ENCODE peak calls at places on chromosomes 16 and 17, in seven cellular contexts. I is endothelial cell of umbilical vein, C is Peyer's patch, Q is tibial artery, P is cardiac muscle cell, Y is left lung, X is GM23248. F is an unnamed sample.

GRCh38 chr17:9647014-9647413 is 1.7 kb downstream of the USP43 start:
- DNase-seq in I (no peak), C (no peak), Q (no peak), P (no peak), Y (no peak), X (no peak), F (no peak)

GRCh38 chr16:57039148-57039812 is 49.9 kb downstream of the NLRC5 start:
- DNase-seq in I (peak; percentile 23), C (no peak), Q (no peak), P (peak; percentile 93), Y (no peak), X (peak; percentile 58), F (peak; percentile 50)

GRCh38 chr17:17693253-17693954 is 12.1 kb downstream of the RAI1 start:
- DNase-seq in I (peak; percentile 81), C (peak; percentile 64), Q (peak; percentile 86), P (peak; percentile 56), Y (peak; percentile 88), X (peak; percentile 37), F (no peak)

GRCh38 chr16:19884611-19885455 is at the start of gene GPRC5B:
- DNase-seq in I (peak; percentile 53), C (peak; percentile 68), Q (no peak), P (peak; percentile 58), Y (peak; percentile 76), X (peak; percentile 54), F (peak; percentile 26)

GRCh38 chr17:66964930-66965800 is 658 bp downstream of the CACNG4 start:
- DNase-seq in I (no peak), C (no peak), Q (no peak), P (peak; percentile 19), Y (peak; percentile 70), X (no peak), F (no peak)

GRCh38 chr17:46964315-46965265 is 14.5 kb downstream of the RPRML start:
- DNase-seq in I (no peak), C (no peak), Q (no peak), P (peak; percentile 54), Y (no peak), X (peak; percentile 30), F (no peak)

GRCh38 chr17:68035131-68035522 is 408 bp upstream of the KPNA2 start:
- DNase-seq in I (no peak), C (peak; percentile 96), Q (peak; percentile 96), P (no peak), Y (peak; percentile 98), X (peak; percentile 97), F (no peak)

GRCh38 chr17:30477758-30478115 is 529 bp downstream of the GOSR1 start:
- DNase-seq in I (no peak), C (no peak), Q (no peak), P (peak; percentile 27), Y (no peak), X (peak; percentile 73), F (no peak)

GRCh38 chr16:53509906-53510703 is 7.1 kb upstream of the AKTIP start:
- DNase-seq in I (peak; percentile 85), C (peak; percentile 65), Q (peak; percentile 80), P (peak; percentile 82), Y (peak; percentile 86), X (peak; percentile 79), F (peak; percentile 43)

GRCh38 chr16:8372141-8372540 is 218.2 kb downstream of the TMEM114 start:
- DNase-seq in I (no peak), C (no peak), Q (no peak), P (no peak), Y (no peak), X (no peak), F (no peak)

DNA sequence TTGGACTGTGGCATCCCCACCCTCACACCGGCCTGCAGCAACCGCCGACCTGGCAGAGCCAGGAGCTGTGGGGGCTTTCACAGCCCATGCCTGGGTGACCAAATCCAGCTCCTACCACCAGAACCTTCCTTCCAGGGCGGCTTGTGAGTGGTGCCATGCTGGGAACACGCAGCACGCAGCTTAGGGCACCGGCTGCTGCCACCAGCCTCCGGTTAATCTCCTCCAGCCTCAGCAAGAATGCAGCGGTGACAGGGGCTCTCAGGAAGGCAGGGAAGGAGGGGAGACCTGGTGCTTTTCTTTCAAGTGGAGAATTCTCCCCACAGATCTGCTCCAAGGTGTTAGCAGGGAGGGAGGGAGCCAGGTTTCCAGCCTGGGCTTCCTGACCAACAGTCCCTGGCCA is 32.3 kb upstream of the ANKRD40CL start:
- DNase-seq in I (no peak), C (no peak), Q (no peak), P (no peak), Y (no peak), X (no peak), F (no peak)
- H3K27ac ChIP-seq in I (no peak overlapping the region), C (no peak overlapping the region), Q (no peak overlapping the region), P (peak overlapping the region; percentile 69), Y (no peak overlapping the region), X (no peak overlapping the region), F (no peak overlapping the region)

DNA sequence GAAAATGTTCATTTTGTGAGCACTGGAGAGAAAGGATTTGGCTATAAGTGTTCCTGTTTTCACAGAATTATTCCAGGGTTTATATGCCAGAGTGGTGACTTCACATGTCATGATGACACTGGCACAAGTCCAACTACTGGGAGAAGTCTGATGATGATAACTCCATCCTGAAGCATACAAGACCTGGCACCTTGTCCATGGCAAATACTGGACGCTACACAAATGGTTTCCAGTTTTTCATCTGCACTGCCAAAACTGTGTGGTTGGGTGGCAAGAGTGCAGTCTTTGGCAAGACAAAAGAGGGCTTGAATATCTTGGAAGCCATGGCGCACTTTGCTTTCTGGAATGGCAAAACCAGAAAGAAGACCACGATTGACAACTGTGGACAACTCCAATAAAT is 385.0 kb downstream of the CDH11 start:
- DNase-seq in I (no peak), C (no peak), Q (peak; percentile 64), P (no peak), Y (no peak), X (no peak), F (no peak)
- H3K4me3 ChIP-seq in I (no peak overlapping the region), C (no peak overlapping the region), Q (no peak overlapping the region), P (no peak overlapping the region), Y (no peak overlapping the region), X (no peak overlapping the region), F (no peak overlapping the region)

GRCh38 chr17:32460054-32460453 is 15.7 kb downstream of the PSMD11 start:
- DNase-seq in I (no peak), C (no peak), Q (no peak), P (no peak), Y (no peak), X (no peak), F (no peak)

GRCh38 chr17:32458367-32458766 is 14.1 kb downstream of the PSMD11 start:
- DNase-seq in I (no peak), C (no peak), Q (no peak), P (no peak), Y (no peak), X (no peak), F (no peak)

GRCh38 chr17:32463304-32463703 is 19.0 kb downstream of the PSMD11 start:
- DNase-seq in I (no peak), C (no peak), Q (no peak), P (no peak), Y (no peak), X (no peak), F (no peak)

GRCh38 chr17:32461498-32461852 is 17.2 kb downstream of the PSMD11 start:
- DNase-seq in I (no peak), C (no peak), Q (no peak), P (no peak), Y (no peak), X (no peak), F (no peak)

DNA sequence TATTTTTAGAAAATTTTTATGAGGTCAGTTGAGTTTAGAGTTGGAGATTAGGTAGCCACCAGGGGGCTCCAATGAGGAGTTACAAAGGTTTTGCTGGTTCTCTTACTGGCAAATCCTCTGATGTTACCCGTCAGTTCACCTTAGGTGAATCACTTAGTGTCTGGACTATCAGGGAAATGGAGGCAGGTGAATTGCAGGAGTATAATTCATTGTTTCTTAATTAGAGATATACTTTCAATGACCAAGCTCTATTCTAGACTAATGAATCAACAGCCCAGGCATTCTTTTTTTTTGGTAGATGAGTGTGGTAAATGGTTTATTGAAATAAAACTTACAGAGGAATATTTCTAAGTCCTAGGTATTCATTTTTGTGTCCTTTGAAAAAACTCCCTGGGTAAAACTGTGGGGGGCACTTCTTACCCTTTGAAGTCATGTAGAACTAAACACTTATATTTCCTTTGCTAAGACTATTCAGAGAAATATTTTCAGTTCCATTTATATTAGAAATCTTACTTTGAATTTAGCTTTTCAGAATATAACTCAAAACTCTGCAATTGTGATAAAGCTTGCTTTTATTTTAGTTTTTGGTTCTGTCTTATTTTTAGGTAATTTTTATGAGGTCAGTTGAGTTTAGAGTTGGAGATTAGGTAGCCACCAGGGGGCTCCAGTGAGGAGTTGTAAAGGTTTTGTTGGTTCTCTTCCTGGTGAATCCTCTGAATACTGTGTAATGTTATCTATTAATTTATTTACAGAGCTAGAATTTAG is 17.7 kb downstream of the PSMD11 start:
- DNase-seq in I (peak; percentile 69), C (no peak), Q (no peak), P (peak; percentile 64), Y (no peak), X (peak; percentile 80), F (peak; percentile 43)
- H3K36me3 ChIP-seq in I (peaks cover 22% of the 10 kb centered on the region), C (no peaks in the 10 kb centered on the region), Q (peaks cover 86% of the 10 kb centered on the region), P (peaks cover 32% of the 10 kb centered on the region), Y (peaks cover 92% of the 10 kb centered on the region), X (peaks cover 40% of the 10 kb centered on the region), F (peaks cover 60% of the 10 kb centered on the region)

GRCh38 chr17:38464723-38465419 is 36.6 kb downstream of the ARHGAP23 start:
- DNase-seq in I (peak; percentile 81), C (peak; percentile 70), Q (peak; percentile 97), P (peak; percentile 97), Y (peak; percentile 85), X (peak; percentile 98), F (no peak)

GRCh38 chr17:38464251-38464722 is 36.0 kb downstream of the ARHGAP23 start:
- DNase-seq in I (peak; percentile 42), C (no peak), Q (peak; percentile 96), P (no peak), Y (no peak), X (peak; percentile 80), F (no peak)

GRCh38 chr17:38467491-38467890 is 39.2 kb downstream of the ARHGAP23 start:
- DNase-seq in I (no peak), C (no peak), Q (no peak), P (no peak), Y (no peak), X (no peak), F (no peak)

GRCh38 chr17:38465420-38466345 is 37.4 kb downstream of the ARHGAP23 start:
- DNase-seq in I (no peak), C (no peak), Q (peak; percentile 96), P (peak; percentile 40), Y (no peak), X (peak; percentile 96), F (no peak)

DNA sequence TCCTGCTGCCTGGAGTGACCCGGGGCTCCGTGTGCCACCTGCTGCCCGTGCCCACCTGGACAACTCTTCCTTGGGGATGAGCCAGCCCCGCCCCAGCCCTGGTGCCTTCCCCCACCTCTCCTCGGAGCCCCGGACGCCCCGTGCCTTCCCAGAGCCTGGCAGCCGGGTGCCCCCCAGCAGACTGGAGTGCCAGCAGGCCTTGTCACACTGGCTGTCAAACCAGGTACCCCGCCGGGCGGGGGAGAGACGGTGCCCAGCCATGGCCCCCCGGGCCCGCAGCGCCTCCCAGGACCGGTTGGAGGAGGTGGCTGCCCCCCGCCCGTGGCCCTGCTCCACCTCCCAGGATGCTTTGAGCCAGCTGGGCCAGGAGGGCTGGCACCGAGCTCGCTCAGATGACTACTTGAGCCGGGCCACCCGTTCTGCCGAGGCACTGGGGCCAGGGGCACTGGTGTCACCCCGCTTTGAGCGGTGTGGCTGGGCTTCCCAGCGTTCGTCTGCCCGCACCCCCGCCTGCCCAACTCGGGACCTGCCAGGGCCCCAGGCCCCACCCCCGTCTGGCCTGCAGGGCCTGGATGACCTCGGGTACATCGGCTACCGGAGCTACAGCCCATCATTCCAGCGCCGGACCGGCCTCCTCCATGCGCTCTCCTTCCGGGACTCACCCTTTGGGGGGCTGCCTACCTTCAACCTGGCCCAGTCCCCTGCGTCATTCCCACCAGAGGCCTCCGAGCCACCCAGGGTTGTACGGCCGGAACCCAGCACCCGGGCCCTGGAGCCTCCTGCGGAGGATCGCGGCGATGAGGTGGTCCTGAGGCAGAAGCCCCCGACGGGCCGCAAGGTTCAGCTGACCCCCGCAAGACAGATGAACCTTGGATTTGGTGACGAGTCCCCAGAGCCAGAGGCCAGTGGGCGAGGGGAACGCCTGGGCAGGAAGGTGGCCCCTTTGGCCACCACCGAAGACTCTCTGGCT is 38.4 kb downstream of the ARHGAP23 start:
- DNase-seq in I (no peak), C (no peak), Q (peak; percentile 85), P (no peak), Y (no peak), X (peak; percentile 20), F (no peak)
- H3K27ac ChIP-seq in I (no peak overlapping the region), C (peak overlapping the region; percentile 67), Q (peak overlapping the region; percentile 93), P (no peak overlapping the region), Y (peak overlapping the region; percentile 74), X (peak overlapping the region; percentile 99), F (no peak overlapping the region)

F was measured in naive thymus-derived CD4-positive, alpha-beta T cell.